ENCODE peak calls at places on chromosomes 6 and 20, in seven cellular contexts. N is HCT116, L is K562, V is GM12878, G is H1, Z is HepG2, T is SK-N-SH. R is an unnamed sample.

GRCh38 chr20:52895662-52896061 is 76.5 kb upstream of the TSHZ2 start:
- DNase-seq in N (no peak), L (no peak), V (no peak), G (no peak), Z (no peak), T (no peak), R (no peak)

GRCh38 chr6:81890846-81891245 is 138.4 kb upstream of the TENT5A start:
- DNase-seq in N (no peak), L (no peak), V (no peak), G (no peak), Z (no peak), T (no peak), R (no peak)

GRCh38 chr20:64055893-64056638 is 6.6 kb upstream of the SOX18 start:
- DNase-seq in N (no peak), L (no peak), V (no peak), G (no peak), Z (peak), T (peak), R (no peak)

GRCh38 chr6:123316733-123317323 is 319.9 kb downstream of the TRDN start:
- DNase-seq in N (no peak), L (peak), V (no peak), G (no peak), Z (peak), T (peak), R (no peak)

GRCh38 chr6:84136364-84137050 is 90.9 kb downstream of the CEP162 start:
- DNase-seq in N (no peak), L (peak), V (no peak), G (no peak), Z (no peak), T (no peak), R (no peak)

GRCh38 chr6:4909063-4909645 is 94.7 kb downstream of the RPP40 start:
- DNase-seq in N (no peak), L (no peak), V (no peak), G (no peak), Z (no peak), T (no peak), R (no peak)

GRCh38 chr6:137261393-137262154 is 42.4 kb upstream of the IFNGR1 start:
- DNase-seq in N (no peak), L (no peak), V (peak), G (no peak), Z (peak), T (no peak), R (no peak)

GRCh38 chr20:7240490-7240889 is 473.0 kb downstream of the BMP2 start:
- DNase-seq in N (no peak), L (no peak), V (no peak), G (no peak), Z (no peak), T (no peak), R (no peak)

GRCh38 chr20:10228330-10228729 is 9.7 kb downstream of the SNAP25 start:
- DNase-seq in N (no peak), L (no peak), V (no peak), G (no peak), Z (peak), T (no peak), R (no peak)

GRCh38 chr6:72861935-72862432 is 240.1 kb downstream of the KCNQ5 start:
- DNase-seq in N (no peak), L (no peak), V (peak), G (no peak), Z (no peak), T (no peak), R (peak)

GRCh38 chr6:1346556-1347186 is 34.8 kb downstream of the FOXQ1 start:
- DNase-seq in N (no peak), L (no peak), V (no peak), G (no peak), Z (no peak), T (no peak), R (no peak)

GRCh38 chr6:37017606-37018005 is 12.2 kb downstream of the FGD2 start:
- DNase-seq in N (no peak), L (no peak), V (no peak), G (no peak), Z (no peak), T (peak), R (no peak)

GRCh38 chr20:58308680-58309527 is 611 bp upstream of the RAB22A start:
- DNase-seq in N (no peak), L (peak), V (no peak), G (peak), Z (no peak), T (peak), R (peak)

GRCh38 chr20:33788351-33789049 is 22.6 kb upstream of the CHMP4B start:
- DNase-seq in N (no peak), L (no peak), V (no peak), G (no peak), Z (no peak), T (no peak), R (no peak)

GRCh38 chr6:92479821-92480220 is 939.5 kb downstream of the EPHA7 start:
- DNase-seq in N (no peak), L (no peak), V (no peak), G (no peak), Z (no peak), T (no peak), R (no peak)

GRCh38 chr6:89021629-89022028 is 58.2 kb upstream of the RNGTT start:
- DNase-seq in N (no peak), L (no peak), V (no peak), G (no peak), Z (no peak), T (no peak), R (no peak)

GRCh38 chr20:14820771-14821170 is 483.4 kb upstream of the FLRT3 start:
- DNase-seq in N (no peak), L (no peak), V (no peak), G (no peak), Z (no peak), T (no peak), R (peak)

GRCh38 chr6:28586273-28586672 is 60.6 kb downstream of the GPX5 start:
- DNase-seq in N (no peak), L (no peak), V (no peak), G (no peak), Z (peak), T (no peak), R (no peak)

GRCh38 chr6:10458287-10458686 is 43.4 kb upstream of the TFAP2A start:
- DNase-seq in N (no peak), L (no peak), V (no peak), G (no peak), Z (no peak), T (no peak), R (no peak)

GRCh38 chr6:25026723-25027122 is 91.0 kb upstream of the RIPOR2 start:
- DNase-seq in N (no peak), L (no peak), V (no peak), G (no peak), Z (no peak), T (no peak), R (no peak)

GRCh38 chr20:56875052-56875663 is 246.1 kb downstream of the TFAP2C start:
- DNase-seq in N (peak), L (no peak), V (no peak), G (no peak), Z (no peak), T (no peak), R (peak)

GRCh38 chr6:39263299-39264037 is 34.2 kb upstream of the KCNK5 start:
- DNase-seq in N (no peak), L (no peak), V (no peak), G (no peak), Z (no peak), T (no peak), R (peak)

GRCh38 chr20:2524435-2525272 is 11.7 kb upstream of the TMC2 start:
- DNase-seq in N (peak), L (peak), V (peak), G (peak), Z (peak), T (peak), R (peak)

GRCh38 chr6:134288538-134289203 is 29.2 kb downstream of the SGK1 start:
- DNase-seq in N (no peak), L (no peak), V (no peak), G (no peak), Z (no peak), T (no peak), R (no peak)

GRCh38 chr6:34229877-34230276 is 6.8 kb upstream of the HMGA1 start:
- DNase-seq in N (no peak), L (no peak), V (no peak), G (no peak), Z (no peak), T (no peak), R (no peak)

GRCh38 chr20:38033330-38034107 is at the start of the genes RPRD1B and TTI1:
- DNase-seq in N (peak), L (peak), V (peak), G (peak), Z (peak), T (peak), R (peak)

GRCh38 chr6:152948150-152948768 is 34.6 kb downstream of the FBXO5 start:
- DNase-seq in N (peak), L (no peak), V (no peak), G (no peak), Z (peak), T (peak), R (no peak)

GRCh38 chr6:30541515-30542403 is 14.5 kb downstream of the GNL1 start:
- DNase-seq in N (peak), L (peak), V (peak), G (peak), Z (peak), T (peak), R (peak)

GRCh38 chr6:101088594-101088993 is 207.5 kb upstream of the ASCC3 start:
- DNase-seq in N (no peak), L (no peak), V (no peak), G (no peak), Z (no peak), T (peak), R (no peak)

GRCh38 chr6:7769702-7770101 is 43.8 kb downstream of the BMP6 start:
- DNase-seq in N (no peak), L (no peak), V (no peak), G (no peak), Z (no peak), T (no peak), R (no peak)

GRCh38 chr20:61939691-61940360 is 125.9 kb downstream of the TAF4 start:
- DNase-seq in N (no peak), L (no peak), V (no peak), G (peak), Z (no peak), T (no peak), R (peak)

GRCh38 chr6:148934956-148935355 is 188.1 kb downstream of the UST start:
- DNase-seq in N (no peak), L (no peak), V (no peak), G (no peak), Z (no peak), T (no peak), R (no peak)
- TF ChIP-seq JUND in N (no peak), L (no peak), V (no peak), G (no peak), Z (no peak), T (no peak), R (no peak)

GRCh38 chr6:121506761-121507754 is 71.6 kb downstream of the GJA1 start:
- DNase-seq in N (no peak), L (no peak), V (no peak), G (no peak), Z (no peak), T (no peak), R (no peak)
- TF ChIP-seq JUND in N (no peak), L (no peak), V (no peak), G (no peak), Z (no peak), T (no peak), R (no peak)

GRCh38 chr20:41406896-41407444 is 40.4 kb upstream of the EMILIN3 start:
- DNase-seq in N (no peak), L (no peak), V (no peak), G (no peak), Z (no peak), T (no peak), R (no peak)

GRCh38 chr20:41407617-41408016 is 41.0 kb upstream of the EMILIN3 start:
- DNase-seq in N (no peak), L (peak), V (no peak), G (no peak), Z (no peak), T (no peak), R (no peak)

GRCh38 chr20:41408986-41409385 is 42.4 kb upstream of the EMILIN3 start:
- DNase-seq in N (no peak), L (no peak), V (no peak), G (no peak), Z (no peak), T (peak), R (no peak)

GRCh38 chr20:41406307-41406706 is 39.7 kb upstream of the EMILIN3 start:
- DNase-seq in N (no peak), L (no peak), V (no peak), G (no peak), Z (no peak), T (no peak), R (no peak)

DNA sequence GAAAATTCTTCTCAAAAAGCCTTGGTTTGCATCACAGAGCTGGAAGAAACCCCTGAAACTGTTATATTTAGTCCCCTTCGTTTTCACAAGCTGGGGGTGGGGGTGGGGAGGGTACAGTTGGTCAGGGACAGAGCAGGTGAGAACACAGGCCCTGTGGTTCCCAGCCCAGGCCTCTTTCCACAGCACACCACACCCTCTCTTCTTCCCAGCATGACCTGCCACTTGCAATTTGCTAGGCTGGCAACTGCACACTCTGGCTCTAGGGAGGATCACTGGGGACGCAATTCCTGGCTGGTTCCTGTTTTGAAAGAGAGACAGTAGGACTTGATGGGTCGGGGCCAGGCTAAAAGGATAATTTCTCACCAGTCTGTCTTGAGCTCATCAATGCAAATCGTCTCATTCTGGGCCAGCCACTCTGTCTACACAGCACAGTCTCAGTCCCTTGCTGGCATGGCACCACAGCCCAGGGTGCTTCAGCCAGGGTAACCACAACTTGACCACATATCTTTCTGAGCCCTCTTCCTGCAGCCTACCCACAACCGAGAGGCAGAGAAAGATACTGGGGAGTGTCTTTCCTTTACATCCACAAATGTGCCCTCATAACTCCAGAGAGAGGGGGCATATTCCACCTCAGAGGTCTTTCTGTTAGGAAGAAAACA is 41.6 kb upstream of the EMILIN3 start:
- DNase-seq in N (no peak), L (no peak), V (peak), G (no peak), Z (no peak), T (no peak), R (no peak)
- TF ChIP-seq JUND in N (no peak), L (no peak), V (no peak), G (no peak), Z (no peak), T (no peak), R (no peak)

GRCh38 chr6:165841153-165841558 is 178.1 kb upstream of the PDE10A start:
- DNase-seq in N (no peak), L (no peak), V (no peak), G (no peak), Z (no peak), T (no peak), R (no peak)
- TF ChIP-seq JUND in N (no peak), L (no peak), V (no peak), G (no peak), Z (no peak), T (no peak), R (no peak)